ENCODE peak calls at places on chromosome 11, in seven cellular contexts. One of them, this sample, is unnamed.

GRCh38 chr11:21625982-21626381 is 566.9 kb upstream of the ANO5 start:
- ATAC-seq in mucosa of descending colon: peak
- ATAC-seq in omental fat pad: no peak
- ATAC-seq in RWPE2: peak
- ATAC-seq in A549: no peak
- ATAC-seq in PC-3: no peak
- ATAC-seq in psoas muscle: no peak
- ATAC-seq in this sample: peak

GRCh38 chr11:121420398-121420797 is 31.7 kb upstream of the SORL1 start:
- ATAC-seq in mucosa of descending colon: no peak
- ATAC-seq in RWPE2: no peak
- ATAC-seq in psoas muscle: no peak
- ATAC-seq in PC-3: no peak
- ATAC-seq in omental fat pad: no peak
- ATAC-seq in A549: no peak
- ATAC-seq in this sample: no peak

GRCh38 chr11:1531961-1532586 is 40.0 kb downstream of the DUSP8 start:
- ATAC-seq in RWPE2: peak
- ATAC-seq in psoas muscle: peak
- ATAC-seq in PC-3: no peak
- ATAC-seq in A549: no peak
- ATAC-seq in omental fat pad: no peak
- ATAC-seq in mucosa of descending colon: peak
- ATAC-seq in this sample: peak

GRCh38 chr11:69840371-69841169 is 21.4 kb upstream of the FGF3 start:
- ATAC-seq in psoas muscle: no peak
- ATAC-seq in omental fat pad: no peak
- ATAC-seq in mucosa of descending colon: no peak
- ATAC-seq in RWPE2: peak
- ATAC-seq in A549: no peak
- ATAC-seq in PC-3: peak
- ATAC-seq in this sample: no peak

GRCh38 chr11:33375688-33376311 is 118.6 kb downstream of the HIPK3 start:
- ATAC-seq in A549: peak
- ATAC-seq in RWPE2: peak
- ATAC-seq in psoas muscle: no peak
- ATAC-seq in PC-3: peak
- ATAC-seq in mucosa of descending colon: no peak
- ATAC-seq in omental fat pad: no peak
- ATAC-seq in this sample: no peak

GRCh38 chr11:6941970-6942369 is 15.7 kb downstream of the ZNF215 start:
- ATAC-seq in mucosa of descending colon: no peak
- ATAC-seq in PC-3: no peak
- ATAC-seq in A549: no peak
- ATAC-seq in omental fat pad: no peak
- ATAC-seq in psoas muscle: no peak
- ATAC-seq in RWPE2: no peak
- ATAC-seq in this sample: no peak

GRCh38 chr11:266676-267439 is 11.3 kb upstream of the NLRP6 start:
- ATAC-seq in PC-3: no peak
- ATAC-seq in RWPE2: peak
- ATAC-seq in mucosa of descending colon: peak
- ATAC-seq in omental fat pad: no peak
- ATAC-seq in psoas muscle: no peak
- ATAC-seq in A549: no peak
- ATAC-seq in this sample: no peak

GRCh38 chr11:43933608-43934358 is 8.7 kb upstream of the C11orf96 start:
- ATAC-seq in A549: no peak
- ATAC-seq in PC-3: peak
- ATAC-seq in omental fat pad: no peak
- ATAC-seq in psoas muscle: peak
- ATAC-seq in mucosa of descending colon: peak
- ATAC-seq in RWPE2: peak
- ATAC-seq in this sample: peak

GRCh38 chr11:44608654-44609027 is 43.2 kb downstream of the CD82 start:
- ATAC-seq in psoas muscle: no peak
- ATAC-seq in A549: no peak
- ATAC-seq in RWPE2: no peak
- ATAC-seq in mucosa of descending colon: no peak
- ATAC-seq in PC-3: no peak
- ATAC-seq in omental fat pad: no peak
- ATAC-seq in this sample: no peak

GRCh38 chr11:36454991-36455611 is 55.0 kb downstream of the TRAF6 start:
- ATAC-seq in mucosa of descending colon: no peak
- ATAC-seq in A549: no peak
- ATAC-seq in PC-3: no peak
- ATAC-seq in psoas muscle: peak
- ATAC-seq in omental fat pad: no peak
- ATAC-seq in RWPE2: no peak
- ATAC-seq in this sample: no peak

GRCh38 chr11:82734120-82734479 is 436 bp upstream of the FAM181B start:
- ATAC-seq in psoas muscle: no peak
- ATAC-seq in A549: no peak
- ATAC-seq in PC-3: no peak
- ATAC-seq in omental fat pad: no peak
- ATAC-seq in mucosa of descending colon: no peak
- ATAC-seq in RWPE2: no peak
- ATAC-seq in this sample: no peak

GRCh38 chr11:90257158-90257525 is 34.3 kb upstream of the CHORDC1 start:
- ATAC-seq in mucosa of descending colon: no peak
- ATAC-seq in A549: no peak
- ATAC-seq in psoas muscle: no peak
- ATAC-seq in omental fat pad: no peak
- ATAC-seq in PC-3: no peak
- ATAC-seq in RWPE2: no peak
- ATAC-seq in this sample: no peak

GRCh38 chr11:74492974-74493815 is at the start of gene LIPT2:
- ATAC-seq in omental fat pad: peak
- ATAC-seq in RWPE2: peak
- ATAC-seq in mucosa of descending colon: peak
- ATAC-seq in psoas muscle: peak
- ATAC-seq in PC-3: peak
- ATAC-seq in A549: peak
- ATAC-seq in this sample: peak

GRCh38 chr11:10623797-10624761 is 55.6 kb upstream of the LYVE1 start:
- ATAC-seq in RWPE2: no peak
- ATAC-seq in omental fat pad: no peak
- ATAC-seq in A549: peak
- ATAC-seq in PC-3: no peak
- ATAC-seq in mucosa of descending colon: peak
- ATAC-seq in psoas muscle: peak
- ATAC-seq in this sample: peak

GRCh38 chr11:70432580-70432979 is 34.3 kb downstream of the CTTN start:
- ATAC-seq in psoas muscle: no peak
- ATAC-seq in A549: no peak
- ATAC-seq in RWPE2: no peak
- ATAC-seq in omental fat pad: no peak
- ATAC-seq in mucosa of descending colon: no peak
- ATAC-seq in PC-3: no peak
- ATAC-seq in this sample: no peak

GRCh38 chr11:57638811-57639320 is 10.8 kb downstream of the YPEL4 start:
- ATAC-seq in A549: peak
- ATAC-seq in PC-3: peak
- ATAC-seq in psoas muscle: no peak
- ATAC-seq in RWPE2: no peak
- ATAC-seq in omental fat pad: no peak
- ATAC-seq in mucosa of descending colon: peak
- ATAC-seq in this sample: no peak

GRCh38 chr11:81159900-81160299 is 1573.8 kb downstream of the FAM181B start:
- ATAC-seq in RWPE2: no peak
- ATAC-seq in PC-3: no peak
- ATAC-seq in psoas muscle: no peak
- ATAC-seq in A549: no peak
- ATAC-seq in mucosa of descending colon: no peak
- ATAC-seq in omental fat pad: no peak
- ATAC-seq in this sample: no peak

GRCh38 chr11:12693485-12694181 is 19.4 kb downstream of the TEAD1 start:
- ATAC-seq in A549: peak
- ATAC-seq in omental fat pad: peak
- ATAC-seq in PC-3: peak
- ATAC-seq in psoas muscle: peak
- ATAC-seq in mucosa of descending colon: peak
- ATAC-seq in RWPE2: peak
- ATAC-seq in this sample: peak

GRCh38 chr11:47591764-47592163 is 2.4 kb downstream of the C1QTNF4 start:
- ATAC-seq in A549: no peak
- ATAC-seq in mucosa of descending colon: no peak
- ATAC-seq in RWPE2: no peak
- ATAC-seq in PC-3: no peak
- ATAC-seq in psoas muscle: no peak
- ATAC-seq in omental fat pad: no peak
- ATAC-seq in this sample: no peak

GRCh38 chr11:74989269-74989655 is 529 bp downstream of the NEU3 start:
- ATAC-seq in RWPE2: peak
- ATAC-seq in omental fat pad: no peak
- ATAC-seq in psoas muscle: no peak
- ATAC-seq in mucosa of descending colon: peak
- ATAC-seq in A549: peak
- ATAC-seq in PC-3: peak
- ATAC-seq in this sample: no peak

GRCh38 chr11:96242191-96242845 is 100.7 kb downstream of the MAML2 start:
- ATAC-seq in omental fat pad: no peak
- ATAC-seq in A549: no peak
- ATAC-seq in psoas muscle: no peak
- ATAC-seq in PC-3: no peak
- ATAC-seq in RWPE2: no peak
- ATAC-seq in mucosa of descending colon: no peak
- ATAC-seq in this sample: no peak

GRCh38 chr11:124301482-124301881 is 12.3 kb downstream of the OR8D1 start:
- ATAC-seq in psoas muscle: no peak
- ATAC-seq in RWPE2: no peak
- ATAC-seq in mucosa of descending colon: no peak
- ATAC-seq in A549: no peak
- ATAC-seq in PC-3: peak
- ATAC-seq in omental fat pad: no peak
- ATAC-seq in this sample: peak

GRCh38 chr11:85718991-85719807 is 33.2 kb upstream of the CCDC89 start:
- ATAC-seq in PC-3: peak
- ATAC-seq in mucosa of descending colon: peak
- ATAC-seq in A549: peak
- ATAC-seq in omental fat pad: peak
- ATAC-seq in psoas muscle: peak
- ATAC-seq in RWPE2: peak
- ATAC-seq in this sample: peak

GRCh38 chr11:15800121-15800800 is 556.1 kb downstream of the SOX6 start:
- ATAC-seq in RWPE2: peak
- ATAC-seq in psoas muscle: no peak
- ATAC-seq in mucosa of descending colon: peak
- ATAC-seq in omental fat pad: no peak
- ATAC-seq in A549: no peak
- ATAC-seq in PC-3: no peak
- ATAC-seq in this sample: peak

GRCh38 chr11:77467993-77468392 is 5.9 kb downstream of the PAK1 start:
- ATAC-seq in mucosa of descending colon: peak
- ATAC-seq in RWPE2: no peak
- ATAC-seq in PC-3: no peak
- ATAC-seq in A549: no peak
- ATAC-seq in omental fat pad: no peak
- ATAC-seq in psoas muscle: no peak
- ATAC-seq in this sample: no peak

DNA sequence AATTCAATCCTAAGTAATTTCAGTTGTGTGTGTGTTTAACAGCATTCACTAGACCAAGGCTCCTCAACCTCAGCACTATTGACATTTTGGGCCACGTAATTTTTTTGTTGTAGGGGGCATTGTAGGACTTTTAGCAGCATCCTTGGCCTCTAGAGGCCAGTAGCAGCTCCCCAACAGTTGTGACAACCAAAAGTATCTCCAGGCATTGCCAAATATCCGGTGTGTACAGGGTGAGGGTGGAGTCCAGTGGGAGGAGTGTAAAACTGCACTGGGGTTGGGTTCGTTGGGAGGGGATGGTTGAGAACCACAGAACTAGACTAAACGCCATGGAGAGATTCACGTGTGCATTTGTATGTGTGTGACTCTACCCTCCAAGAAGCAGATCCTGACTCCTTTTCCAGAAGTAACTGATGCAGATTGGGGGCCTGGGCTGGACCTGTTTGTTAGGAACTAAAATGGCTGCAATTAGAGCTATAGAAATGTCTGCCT is 5.9 kb upstream of the PHF21A start:
- ATAC-seq in omental fat pad: no peak
- ATAC-seq in A549: peak
- ATAC-seq in RWPE2: peak
- ATAC-seq in mucosa of descending colon: peak
- ATAC-seq in PC-3: peak
- ATAC-seq in psoas muscle: no peak
- ATAC-seq in this sample: peak
- TF ChIP-seq CTCF in omental fat pad: no peak
- TF ChIP-seq CTCF in A549: peak
- TF ChIP-seq CTCF in RWPE2: peak
- TF ChIP-seq CTCF in mucosa of descending colon: no peak
- TF ChIP-seq CTCF in PC-3: peak
- TF ChIP-seq CTCF in psoas muscle: no peak
- TF ChIP-seq CTCF in this sample: no peak

GRCh38 chr11:61384271-61385242 is 7.8 kb upstream of the TMEM216 start:
- ATAC-seq in PC-3: peak
- ATAC-seq in A549: peak
- ATAC-seq in mucosa of descending colon: peak
- ATAC-seq in omental fat pad: no peak
- ATAC-seq in psoas muscle: peak
- ATAC-seq in RWPE2: no peak
- ATAC-seq in this sample: no peak
- TF ChIP-seq CTCF in PC-3: peak
- TF ChIP-seq CTCF in A549: peak
- TF ChIP-seq CTCF in mucosa of descending colon: no peak
- TF ChIP-seq CTCF in omental fat pad: no peak
- TF ChIP-seq CTCF in psoas muscle: no peak
- TF ChIP-seq CTCF in RWPE2: no peak
- TF ChIP-seq CTCF in this sample: no peak

DNA sequence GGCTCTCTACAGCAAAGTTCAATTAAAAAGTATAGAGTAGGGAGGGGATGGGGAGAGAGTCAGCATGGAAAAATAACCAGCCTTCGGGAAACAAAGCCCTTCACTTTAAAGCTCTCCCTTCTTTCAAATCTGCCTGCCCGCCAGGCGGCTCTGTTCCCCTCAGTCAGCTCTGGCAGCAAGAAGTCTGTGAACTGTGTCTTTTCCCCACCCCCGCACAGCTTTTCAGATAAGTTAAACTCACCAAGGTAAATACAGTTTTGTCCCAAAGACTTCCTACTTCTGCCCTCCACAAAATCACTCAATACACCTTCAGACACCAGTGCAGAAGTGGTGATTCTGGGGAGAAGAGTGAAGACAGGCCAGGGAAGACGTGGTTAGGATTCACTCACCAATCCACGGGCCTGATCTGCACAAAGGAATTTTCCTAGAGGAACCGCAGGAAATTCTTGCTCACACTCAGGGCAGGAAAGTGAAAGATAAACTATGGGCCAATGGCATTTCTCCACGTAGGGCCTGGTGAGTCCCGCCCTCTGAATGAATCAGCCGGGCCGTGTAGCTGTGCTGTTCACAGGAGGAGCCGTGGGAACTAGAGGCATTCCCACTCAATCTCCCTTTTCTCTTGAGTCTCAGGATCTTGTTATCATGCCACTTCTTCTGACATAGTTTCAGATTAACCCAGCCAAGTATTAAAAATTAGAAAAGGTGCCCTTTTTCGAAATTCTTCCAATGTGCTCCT is at the start of gene TRIM5:
- ATAC-seq in omental fat pad: peak
- ATAC-seq in PC-3: peak
- ATAC-seq in RWPE2: peak
- ATAC-seq in A549: peak
- ATAC-seq in psoas muscle: peak
- ATAC-seq in mucosa of descending colon: peak
- ATAC-seq in this sample: peak
- TF ChIP-seq CTCF in omental fat pad: peak
- TF ChIP-seq CTCF in PC-3: peak
- TF ChIP-seq CTCF in RWPE2: peak
- TF ChIP-seq CTCF in A549: peak
- TF ChIP-seq CTCF in psoas muscle: peak
- TF ChIP-seq CTCF in mucosa of descending colon: no peak
- TF ChIP-seq CTCF in this sample: peak

GRCh38 chr11:64849600-64850356 is 5.3 kb upstream of the CDC42BPG start:
- ATAC-seq in PC-3: no peak
- ATAC-seq in psoas muscle: no peak
- ATAC-seq in omental fat pad: no peak
- ATAC-seq in A549: no peak
- ATAC-seq in mucosa of descending colon: no peak
- ATAC-seq in RWPE2: no peak
- ATAC-seq in this sample: no peak
- TF ChIP-seq CTCF in PC-3: no peak
- TF ChIP-seq CTCF in psoas muscle: no peak
- TF ChIP-seq CTCF in omental fat pad: no peak
- TF ChIP-seq CTCF in A549: no peak
- TF ChIP-seq CTCF in mucosa of descending colon: no peak
- TF ChIP-seq CTCF in RWPE2: no peak
- TF ChIP-seq CTCF in this sample: no peak

This sample was measured in gastroesophageal sphincter.